ENCODE peak calls at places on chromosomes 13 and 19, in six cellular contexts. H, M, L, T, N and S are unnamed samples.

GRCh38 chr13:98174995-98175394 is 2.1 kb downstream of the RNF113B start:
- DNase-seq in H (no peak), M (no peak), L (no peak), T (no peak), N (no peak), S (no peak)

GRCh38 chr13:26050568-26051230 is 1.1 kb downstream of the SHISA2 start:
- DNase-seq in H (peak), M (no peak), L (no peak), T (no peak), N (no peak), S (peak)

GRCh38 chr19:45076029-45076850 is at the start of gene ZNF296:
- DNase-seq in H (no peak), M (peak), L (no peak), T (peak), N (peak), S (peak)

GRCh38 chr19:15287496-15287895 is 44.8 kb downstream of the BRD4 start:
- DNase-seq in H (no peak), M (no peak), L (no peak), T (no peak), N (no peak), S (no peak)

GRCh38 chr13:98507060-98507797 is 69.7 kb downstream of the STK24 start:
- DNase-seq in H (peak), M (no peak), L (no peak), T (peak), N (no peak), S (peak)

GRCh38 chr13:114038211-114038613 is 64.3 kb upstream of the C13orf46 start:
- DNase-seq in H (no peak), M (no peak), L (no peak), T (no peak), N (no peak), S (no peak)

GRCh38 chr13:100040196-100040595 is 48.7 kb upstream of the PCCA start:
- DNase-seq in H (no peak), M (no peak), L (no peak), T (peak), N (no peak), S (no peak)

GRCh38 chr19:5397804-5398692 is 57.2 kb upstream of the ZNRF4 start:
- DNase-seq in H (peak), M (no peak), L (no peak), T (peak), N (peak), S (peak)

GRCh38 chr13:63307239-63307638 is 1891.6 kb upstream of the PCDH20 start:
- DNase-seq in H (no peak), M (peak), L (no peak), T (no peak), N (no peak), S (no peak)

GRCh38 chr19:46390866-46391265 is 22.5 kb downstream of the CCDC8 start:
- DNase-seq in H (no peak), M (no peak), L (no peak), T (no peak), N (no peak), S (no peak)

GRCh38 chr13:36758345-36758744 is 60.7 kb upstream of the RFXAP start:
- DNase-seq in H (peak), M (no peak), L (no peak), T (no peak), N (no peak), S (no peak)

GRCh38 chr19:43315851-43316250 is 37.6 kb upstream of the CD177 start:
- DNase-seq in H (no peak), M (no peak), L (no peak), T (no peak), N (no peak), S (no peak)

GRCh38 chr13:110306340-110306959 is 507 bp downstream of the COL4A1 start:
- DNase-seq in H (peak), M (no peak), L (no peak), T (no peak), N (no peak), S (peak)

GRCh38 chr19:43780706-43781525 is at the start of gene KCNN4:
- DNase-seq in H (no peak), M (peak), L (no peak), T (no peak), N (peak), S (no peak)

GRCh38 chr19:52922841-52923781 is at the start of gene ZNF888:
- DNase-seq in H (peak), M (peak), L (peak), T (peak), N (peak), S (peak)

GRCh38 chr13:112225429-112226090 is 150.6 kb upstream of the SPACA7 start:
- DNase-seq in H (no peak), M (no peak), L (no peak), T (no peak), N (no peak), S (no peak)

GRCh38 chr13:34776984-34777913 is 164.8 kb upstream of the NBEA start:
- DNase-seq in H (no peak), M (no peak), L (no peak), T (no peak), N (no peak), S (no peak)

GRCh38 chr19:21569497-21569870 is 64.1 kb downstream of the ZNF429 start:
- DNase-seq in H (no peak), M (no peak), L (no peak), T (no peak), N (no peak), S (no peak)

GRCh38 chr19:42179501-42179817 is 38.0 kb downstream of the DEDD2 start:
- DNase-seq in H (no peak), M (no peak), L (no peak), T (no peak), N (no peak), S (no peak)

GRCh38 chr13:112073245-112074138 is 6.5 kb downstream of the SOX1 start:
- DNase-seq in H (no peak), M (no peak), L (no peak), T (no peak), N (no peak), S (peak)

GRCh38 chr13:36819064-36819810 is at the start of gene RFXAP:
- DNase-seq in H (peak), M (peak), L (peak), T (peak), N (peak), S (peak)

GRCh38 chr13:109751477-109751876 is 34.9 kb downstream of the IRS2 start:
- DNase-seq in H (no peak), M (no peak), L (no peak), T (no peak), N (no peak), S (no peak)

GRCh38 chr19:27929399-27929798 is 1283.6 kb downstream of the UQCRFS1 start:
- DNase-seq in H (no peak), M (no peak), L (no peak), T (no peak), N (no peak), S (no peak)

GRCh38 chr13:40181203-40181845 is 485.1 kb downstream of the FOXO1 start:
- DNase-seq in H (no peak), M (no peak), L (no peak), T (peak), N (peak), S (no peak)

GRCh38 chr13:20814224-20814910 is 40.6 kb upstream of the EEF1AKMT1 start:
- DNase-seq in H (peak), M (no peak), L (no peak), T (no peak), N (no peak), S (no peak)

GRCh38 chr13:106163426-106163825 is 372.0 kb downstream of the EFNB2 start:
- DNase-seq in H (no peak), M (no peak), L (no peak), T (no peak), N (no peak), S (no peak)

GRCh38 chr19:30076101-30076551 is 134.1 kb downstream of the URI1 start:
- DNase-seq in H (no peak), M (no peak), L (no peak), T (no peak), N (no peak), S (peak)

GRCh38 chr19:33063356-33064116 is 1.2 kb downstream of the RHPN2 start:
- DNase-seq in H (peak), M (no peak), L (no peak), T (no peak), N (no peak), S (peak)

GRCh38 chr13:33204130-33204927 is 81.2 kb downstream of the STARD13 start:
- DNase-seq in H (peak), M (no peak), L (peak), T (no peak), N (no peak), S (no peak)

GRCh38 chr13:33206945-33207615 is 78.5 kb downstream of the STARD13 start:
- DNase-seq in H (no peak), M (no peak), L (no peak), T (peak), N (no peak), S (no peak)

GRCh38 chr13:33205224-33205623 is 80.3 kb downstream of the STARD13 start:
- DNase-seq in H (no peak), M (no peak), L (no peak), T (no peak), N (no peak), S (no peak)

GRCh38 chr13:33206425-33206824 is 79.1 kb downstream of the STARD13 start:
- DNase-seq in H (no peak), M (no peak), L (no peak), T (no peak), N (no peak), S (no peak)

DNA sequence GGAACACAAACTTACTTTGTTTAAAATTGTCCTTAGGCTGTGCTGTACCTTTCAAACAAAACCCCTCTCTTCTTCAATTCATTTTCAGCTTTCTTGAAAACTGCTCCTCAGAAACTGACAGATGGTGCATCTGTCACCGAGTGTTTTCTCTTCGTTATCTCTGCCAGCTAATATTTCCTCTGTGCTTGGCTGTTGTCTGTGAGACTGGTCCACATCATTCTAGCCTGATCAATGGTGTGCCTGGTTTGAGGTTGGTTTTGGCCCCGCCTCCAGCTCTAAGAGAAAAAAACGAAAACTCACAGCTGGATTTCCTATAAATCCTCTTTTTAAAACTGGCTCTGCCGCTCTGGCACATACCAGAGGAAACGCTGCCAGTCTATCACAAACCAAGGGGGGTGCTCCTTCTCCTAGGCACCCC is 79.7 kb downstream of the STARD13 start:
- DNase-seq in H (peak), M (no peak), L (no peak), T (no peak), N (no peak), S (no peak)
- TF ChIP-seq GABPA in H (no peak), M (no peak), L (no peak), T (no peak), N (no peak), S (no peak)

DNA sequence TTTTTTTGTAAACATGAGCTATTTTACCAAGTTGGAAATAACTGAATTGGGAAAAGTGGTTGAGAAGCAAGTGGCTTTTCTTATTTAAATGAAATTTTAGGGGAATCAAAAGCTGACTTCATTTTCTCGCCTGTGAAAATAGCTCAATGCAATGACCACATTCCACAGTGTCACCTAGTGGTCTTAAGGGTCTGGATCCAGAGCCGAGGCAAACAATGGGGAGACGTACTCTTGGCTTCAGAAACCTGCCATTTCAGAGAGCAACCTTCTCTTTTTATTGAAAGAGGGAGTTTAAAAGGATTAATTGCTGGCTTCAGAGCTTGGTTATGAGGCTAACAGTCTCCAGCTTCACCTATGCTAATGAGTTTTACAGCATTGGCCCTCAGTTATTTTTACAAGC is 39.7 kb upstream of the RXFP2 start:
- DNase-seq in H (no peak), M (no peak), L (no peak), T (no peak), N (no peak), S (no peak)
- TF ChIP-seq GABPA in H (no peak), M (no peak), L (no peak), T (no peak), N (no peak), S (no peak)

GRCh38 chr13:32264407-32264806 is 50.8 kb downstream of the ZAR1L start:
- DNase-seq in H (no peak), M (no peak), L (no peak), T (no peak), N (no peak), S (no peak)
- TF ChIP-seq GABPA in H (no peak), M (no peak), L (no peak), T (no peak), N (no peak), S (no peak)

GRCh38 chr19:4186087-4186993 is 3.9 kb downstream of the ANKRD24 start:
- DNase-seq in H (peak), M (no peak), L (no peak), T (peak), N (peak), S (peak)
- TF ChIP-seq GABPA in H (no peak), M (no peak), L (no peak), T (no peak), N (no peak), S (peak)

DNA sequence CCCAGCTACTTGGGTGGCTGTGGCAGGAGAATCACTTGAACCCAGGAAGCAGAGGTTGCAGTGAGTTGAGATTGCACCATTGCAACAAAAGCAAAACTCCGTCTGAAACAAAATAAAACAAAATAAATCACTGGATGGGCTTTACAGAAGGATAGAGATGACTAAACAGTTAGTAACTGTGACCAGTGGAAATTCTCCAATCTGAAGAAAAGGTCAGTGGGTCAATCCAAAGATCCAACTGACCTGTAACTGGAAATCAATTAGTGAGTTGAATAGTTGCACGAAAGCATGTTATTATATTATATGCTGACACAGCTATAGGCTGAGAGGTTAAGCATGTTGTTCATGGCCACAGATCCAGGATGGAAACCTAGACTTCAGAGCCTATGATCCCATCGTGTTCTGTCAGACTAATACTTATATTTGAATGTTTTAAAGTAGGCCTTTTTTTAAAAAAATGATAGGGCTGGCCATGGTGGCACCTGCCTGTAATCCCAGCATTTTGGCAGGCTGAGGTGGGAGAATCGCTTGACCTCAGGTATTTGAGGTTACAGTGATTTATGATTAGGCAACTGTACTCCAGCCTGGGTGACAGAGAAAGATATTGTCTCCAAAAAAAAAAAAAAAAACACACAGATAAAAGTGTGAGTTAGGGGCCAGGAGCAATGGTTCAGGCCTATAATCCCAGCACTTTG is 1.4 kb downstream of the ECH1 start:
- DNase-seq in H (no peak), M (no peak), L (no peak), T (no peak), N (no peak), S (no peak)
- TF ChIP-seq GABPA in H (no peak), M (no peak), L (no peak), T (no peak), N (no peak), S (no peak)

DNA sequence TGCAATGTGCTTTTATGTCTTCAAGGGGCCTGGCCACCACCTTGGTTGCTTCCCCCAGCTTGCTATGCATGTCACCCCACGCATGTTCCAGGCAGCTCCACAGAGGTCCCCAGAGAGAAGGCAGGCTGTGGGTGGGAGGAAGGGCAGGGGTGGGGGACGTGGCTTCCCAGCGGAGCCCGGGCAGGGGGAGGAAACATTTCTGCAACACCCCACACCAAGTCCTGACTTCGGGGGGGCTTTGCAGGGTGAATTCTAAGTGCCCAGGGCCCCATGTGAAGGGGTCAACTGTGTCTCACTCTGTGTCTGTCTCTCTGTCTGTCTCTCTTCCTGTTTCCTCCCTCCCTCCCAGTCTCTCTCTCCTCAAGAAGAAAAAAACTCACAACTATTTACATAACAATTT is 39.6 kb downstream of the LTBP4 start:
- DNase-seq in H (no peak), M (no peak), L (no peak), T (no peak), N (peak), S (no peak)
- TF ChIP-seq GABPA in H (no peak), M (no peak), L (no peak), T (no peak), N (no peak), S (no peak)

GRCh38 chr13:30610311-30610710 is 7.4 kb upstream of the USPL1 start:
- DNase-seq in H (no peak), M (no peak), L (no peak), T (no peak), N (no peak), S (no peak)

GRCh38 chr13:30605052-30605451 is 12.7 kb upstream of the USPL1 start:
- DNase-seq in H (no peak), M (no peak), L (no peak), T (no peak), N (no peak), S (no peak)

GRCh38 chr13:30608364-30608763 is 9.4 kb upstream of the USPL1 start:
- DNase-seq in H (no peak), M (no peak), L (no peak), T (no peak), N (no peak), S (no peak)

DNA sequence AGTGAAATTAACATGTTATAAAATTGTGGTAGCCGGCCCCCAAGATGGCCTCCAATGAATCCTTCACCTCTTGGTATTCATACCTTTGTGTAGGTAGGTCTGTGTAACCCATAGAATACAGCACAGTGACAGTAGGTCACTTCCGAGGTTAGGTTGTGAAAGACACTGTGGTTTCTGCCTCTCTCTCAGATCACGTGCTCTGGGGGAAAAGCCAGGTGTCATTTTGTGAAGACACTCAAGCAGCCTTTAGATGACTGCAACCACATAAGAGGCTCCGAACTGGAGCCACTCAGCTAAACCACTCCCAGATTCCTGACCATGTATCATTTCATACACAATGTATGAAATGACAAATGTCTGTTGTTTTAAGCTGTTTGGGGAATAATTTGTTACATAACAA is 9.8 kb upstream of the USPL1 start:
- DNase-seq in H (no peak), M (no peak), L (peak), T (no peak), N (no peak), S (no peak)
- TF ChIP-seq GABPA in H (no peak), M (no peak), L (no peak), T (no peak), N (no peak), S (no peak)

GRCh38 chr19:18225702-18226468 is at the start of gene PDE4C:
- DNase-seq in H (peak), M (no peak), L (no peak), T (no peak), N (no peak), S (no peak)
- TF ChIP-seq GABPA in H (no peak), M (no peak), L (no peak), T (no peak), N (no peak), S (no peak)

DNA sequence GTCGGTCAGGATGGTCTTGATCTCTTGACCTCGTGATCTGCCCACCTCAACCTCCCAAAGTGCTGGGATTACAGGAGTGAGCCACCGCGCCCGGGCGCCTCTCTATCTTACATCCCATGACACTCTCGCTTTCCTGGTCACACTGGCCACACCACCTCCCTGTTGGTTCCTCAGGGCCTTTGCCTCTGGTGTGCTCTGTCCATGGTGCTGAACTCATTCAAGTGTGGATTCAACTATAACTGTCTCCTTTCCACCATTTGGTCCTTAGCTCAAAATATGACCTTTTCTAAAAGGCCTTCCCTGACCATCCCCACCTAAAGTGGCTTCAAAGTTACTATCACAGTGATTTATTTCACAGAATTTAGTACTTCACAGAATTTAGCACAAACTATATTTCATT is 3.7 kb upstream of the SMIM17 start:
- DNase-seq in H (no peak), M (no peak), L (no peak), T (no peak), N (peak), S (no peak)
- TF ChIP-seq GABPA in H (no peak), M (no peak), L (no peak), T (no peak), N (no peak), S (no peak)

GRCh38 chr13:67914535-67914934 is 684.4 kb upstream of the PCDH9 start:
- DNase-seq in H (no peak), M (no peak), L (no peak), T (no peak), N (no peak), S (no peak)
- TF ChIP-seq GABPA in H (no peak), M (no peak), L (no peak), T (no peak), N (no peak), S (no peak)